ENCODE peak calls at places on chromosomes 2 and 18, in eight cellular contexts. G is breast epithelium, L is transverse colon, T is HCT116, V is right lobe of liver, U is testis, Y is GM12878, Z is adrenal gland. H is an unnamed sample.

GRCh38 chr2:8452979-8453903 is 228.6 kb upstream of the ID2 start:
- DNase-seq in G (no peak), L (peak; percentile 62), T (no peak), V (no peak), U (no peak), Y (no peak), Z (peak; percentile 37), H (no peak)

GRCh38 chr2:187468262-187468661 is 20.2 kb upstream of the CALCRL start:
- DNase-seq in G (no peak), L (no peak), T (no peak), V (no peak), U (no peak), Y (no peak), Z (no peak), H (no peak)

GRCh38 chr2:66888791-66889631 is 454.1 kb downstream of the MEIS1 start:
- DNase-seq in G (no peak), L (peak; percentile 50), T (no peak), V (no peak), U (no peak), Y (no peak), Z (peak; percentile 24), H (no peak)

GRCh38 chr18:3984163-3984757 is 470.8 kb downstream of the DLGAP1 start:
- DNase-seq in G (no peak), L (no peak), T (no peak), V (no peak), U (no peak), Y (peak; percentile 23), Z (no peak), H (no peak)

GRCh38 chr2:186617186-186617585 is 27.3 kb downstream of the ITGAV start:
- DNase-seq in G (no peak), L (no peak), T (no peak), V (no peak), U (no peak), Y (no peak), Z (no peak), H (no peak)

GRCh38 chr2:11389551-11390528 is 45.4 kb upstream of the ROCK2 start:
- DNase-seq in G (no peak), L (peak; percentile 75), T (no peak), V (peak; percentile 93), U (no peak), Y (no peak), Z (no peak), H (no peak)

GRCh38 chr2:71546777-71547281 is 93.5 kb downstream of the DYSF start:
- DNase-seq in G (no peak), L (no peak), T (no peak), V (peak; percentile 39), U (no peak), Y (no peak), Z (no peak), H (peak; percentile 51)

GRCh38 chr2:131055169-131056065 is 37.8 kb downstream of the FAM168B start:
- DNase-seq in G (no peak), L (no peak), T (no peak), V (no peak), U (peak; percentile 58), Y (no peak), Z (no peak), H (no peak)

GRCh38 chr2:101080214-101081068 is 70.7 kb downstream of the TBC1D8 start:
- DNase-seq in G (no peak), L (peak; percentile 64), T (no peak), V (no peak), U (peak; percentile 91), Y (no peak), Z (no peak), H (no peak)

GRCh38 chr18:61894751-61895524 is 2.1 kb upstream of the RNF152 start:
- DNase-seq in G (no peak), L (no peak), T (no peak), V (no peak), U (peak; percentile 28), Y (no peak), Z (no peak), H (no peak)

GRCh38 chr2:11082880-11083279 is 72.4 kb upstream of the SLC66A3 start:
- DNase-seq in G (no peak), L (no peak), T (no peak), V (no peak), U (peak; percentile 2), Y (no peak), Z (no peak), H (peak; percentile 15)

GRCh38 chr2:204511021-204511420 is 34.3 kb upstream of the PARD3B start:
- DNase-seq in G (no peak), L (no peak), T (no peak), V (no peak), U (no peak), Y (no peak), Z (no peak), H (no peak)

GRCh38 chr2:28608061-28608828 is 112.4 kb downstream of the PLB1 start:
- DNase-seq in G (no peak), L (no peak), T (no peak), V (peak; percentile 39), U (no peak), Y (no peak), Z (no peak), H (peak; percentile 52)

GRCh38 chr2:70399046-70399445 is 97.2 kb upstream of the FAM136A start:
- DNase-seq in G (no peak), L (no peak), T (no peak), V (no peak), U (no peak), Y (no peak), Z (no peak), H (no peak)

GRCh38 chr18:58416704-58417683 is 211.9 kb downstream of the ALPK2 start:
- DNase-seq in G (no peak), L (no peak), T (no peak), V (peak; percentile 74), U (no peak), Y (no peak), Z (no peak), H (no peak)

GRCh38 chr2:27796991-27797752 is 25.7 kb downstream of the MRPL33 start:
- DNase-seq in G (no peak), L (no peak), T (no peak), V (no peak), U (no peak), Y (no peak), Z (peak; percentile 58), H (no peak)

GRCh38 chr2:203535784-203536590 is 886 bp upstream of the RAPH1 start:
- DNase-seq in G (no peak), L (no peak), T (no peak), V (no peak), U (no peak), Y (no peak), Z (no peak), H (no peak)

GRCh38 chr2:38475567-38475881 is 98.5 kb upstream of the ATL2 start:
- DNase-seq in G (no peak), L (no peak), T (no peak), V (no peak), U (no peak), Y (no peak), Z (no peak), H (no peak)

GRCh38 chr2:38484957-38485356 is 107.9 kb upstream of the ATL2 start:
- DNase-seq in G (no peak), L (no peak), T (no peak), V (no peak), U (no peak), Y (no peak), Z (no peak), H (no peak)

GRCh38 chr2:38483773-38484501 is 106.9 kb upstream of the ATL2 start:
- DNase-seq in G (no peak), L (no peak), T (no peak), V (no peak), U (no peak), Y (no peak), Z (peak; percentile 56), H (no peak)

GRCh38 chr2:38477006-38477405 is 99.9 kb upstream of the ATL2 start:
- DNase-seq in G (no peak), L (no peak), T (no peak), V (no peak), U (no peak), Y (no peak), Z (no peak), H (no peak)

DNA sequence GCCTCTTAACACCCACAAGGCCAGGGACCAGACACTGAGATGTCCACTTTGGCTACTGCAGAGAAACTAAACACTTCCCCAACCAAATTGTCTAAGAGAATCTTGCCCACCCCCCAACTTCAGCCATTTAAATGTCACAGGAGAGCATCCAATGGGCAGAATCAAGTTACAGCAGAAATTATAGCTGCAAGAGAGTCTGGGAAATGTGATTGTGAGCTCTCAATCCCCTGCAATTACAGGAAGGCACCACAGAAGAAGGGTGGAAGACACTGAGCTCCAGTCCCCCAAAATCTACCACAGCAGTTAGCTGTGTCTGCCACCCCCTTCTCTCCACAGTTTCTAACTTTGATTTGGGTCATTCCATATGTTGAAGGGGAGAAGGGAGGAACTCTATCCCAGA is 103.5 kb upstream of the ATL2 start:
- DNase-seq in G (no peak), L (no peak), T (no peak), V (no peak), U (no peak), Y (no peak), Z (no peak), H (no peak)
- TF ChIP-seq POLR2A in G (no peak), L (no peak), T (no peak), V (no peak), U (no peak), Y (no peak), Z (no peak), H (no peak)

GRCh38 chr2:118844261-118845004 is 3.0 kb downstream of the EN1 start:
- DNase-seq in G (no peak), L (no peak), T (no peak), V (peak; percentile 11), U (no peak), Y (no peak), Z (no peak), H (peak; percentile 37)
- H3K4me3 ChIP-seq in G (peak overlapping the region; percentile 63), L (no peak overlapping the region), T (no peak overlapping the region), V (no peak overlapping the region), U (no peak overlapping the region), Y (no peak overlapping the region), Z (no peak overlapping the region), H (no peak overlapping the region)

DNA sequence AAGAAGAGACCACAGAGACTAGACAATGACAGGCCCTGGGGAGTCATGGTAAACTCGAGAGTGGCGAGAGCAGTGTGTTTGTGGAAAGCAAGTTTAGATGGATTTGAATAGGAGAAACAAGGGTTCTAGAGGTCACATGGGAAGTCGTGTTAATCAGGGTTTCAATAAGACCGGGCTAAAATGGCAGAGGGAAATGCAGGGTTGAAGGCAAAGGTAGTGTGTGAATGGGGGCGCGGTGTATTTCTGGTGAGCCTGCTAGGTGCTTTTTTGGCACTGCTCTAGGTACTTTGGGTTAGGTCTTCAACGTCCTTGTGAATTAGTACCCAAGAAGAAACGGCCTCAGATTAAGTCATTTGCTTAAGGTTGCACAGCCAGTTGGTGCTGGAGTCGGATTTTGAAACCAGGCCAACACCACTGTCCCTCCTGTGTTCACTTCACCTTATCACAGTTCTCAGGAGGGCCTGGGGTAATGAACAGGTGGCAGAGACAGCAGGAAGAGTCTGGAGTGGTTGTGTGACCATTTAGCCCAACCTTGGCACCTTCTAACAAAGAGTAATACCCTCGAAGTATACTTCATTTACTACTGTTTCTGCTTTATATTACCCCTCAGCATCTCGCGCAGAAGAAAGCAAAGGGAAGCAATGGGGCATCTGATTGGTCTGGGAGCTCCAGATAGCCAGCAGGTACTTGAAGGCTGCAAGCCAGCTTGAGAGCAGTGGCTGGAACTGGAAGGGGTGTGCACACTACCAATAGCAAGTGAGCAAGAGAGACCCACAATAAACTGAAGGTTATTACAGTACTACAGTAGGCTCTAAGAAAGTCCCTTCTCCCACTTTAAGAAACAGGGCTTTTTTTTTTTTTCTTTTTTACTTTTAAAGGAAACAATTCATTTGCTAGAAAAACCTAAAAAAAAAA is 33.4 kb upstream of the GAREM2 start:
- DNase-seq in G (no peak), L (peak; percentile 43), T (no peak), V (no peak), U (no peak), Y (no peak), Z (no peak), H (no peak)
- TF ChIP-seq POLR2A in G (no peak), L (no peak), T (no peak), V (no peak), U (no peak), Y (peak; percentile 14), Z (no peak), H (no peak)

GRCh38 chr2:153431114-153431513 is 47.4 kb downstream of the RPRM start:
- DNase-seq in G (no peak), L (no peak), T (no peak), V (no peak), U (no peak), Y (no peak), Z (no peak), H (no peak)
- H3K4me3 ChIP-seq in G (no peak overlapping the region), L (no peak overlapping the region), T (no peak overlapping the region), V (no peak overlapping the region), U (no peak overlapping the region), Y (no peak overlapping the region), Z (no peak overlapping the region), H (no peak overlapping the region)

H was measured in spleen.